ENCODE peak calls at places on chromosomes 11 and 22, in four cellular contexts. G, P, H and D are unnamed samples.

GRCh38 chr22:16922076-16922475 is 85.9 kb downstream of the GAB4 start:
- DNase-seq in G (no peak), P (no peak), H (no peak), D (no peak)

GRCh38 chr22:27726726-27727449 is 74.7 kb downstream of the MN1 start:
- DNase-seq in G (peak; percentile 68), P (peak; percentile 77), H (peak; percentile 68), D (peak; percentile 79)

GRCh38 chr11:132623496-132623895 is 908.8 kb downstream of the OPCML start:
- DNase-seq in G (no peak), P (no peak), H (no peak), D (no peak)

GRCh38 chr11:83161610-83162199 is 4.8 kb downstream of the PCF11 start:
- DNase-seq in G (no peak), P (no peak), H (no peak), D (peak; percentile 52)

GRCh38 chr22:46528121-46528610 is 9.3 kb downstream of the CELSR1 start:
- DNase-seq in G (no peak), P (peak; percentile 93), H (peak; percentile 68), D (peak; percentile 55)

GRCh38 chr11:30984442-30984816 is 385.1 kb downstream of the DCDC1 start:
- DNase-seq in G (peak; percentile 70), P (peak; percentile 79), H (peak; percentile 28), D (no peak)

GRCh38 chr11:126839496-126839895 is 161.1 kb downstream of the KIRREL3 start:
- DNase-seq in G (no peak), P (no peak), H (no peak), D (no peak)

GRCh38 chr11:927871-928270 is 2.2 kb downstream of the AP2A2 start:
- DNase-seq in G (no peak), P (no peak), H (no peak), D (no peak)

GRCh38 chr11:122202951-122203456 is 87.0 kb upstream of the BLID start:
- DNase-seq in G (peak; percentile 76), P (peak; percentile 64), H (peak; percentile 85), D (peak; percentile 78)

GRCh38 chr11:1520987-1521349 is 34.4 kb upstream of the MOB2 start:
- DNase-seq in G (no peak), P (no peak), H (no peak), D (no peak)

GRCh38 chr11:86523738-86524602 is 148.4 kb downstream of the ME3 start:
- DNase-seq in G (peak; percentile 90), P (peak; percentile 98), H (peak; percentile 96), D (peak; percentile 96)

GRCh38 chr11:86519064-86519911 is 144.6 kb downstream of the CCDC81 start:
- DNase-seq in G (peak; percentile 52), P (peak; percentile 23), H (peak; percentile 86), D (peak; percentile 74)

DNA sequence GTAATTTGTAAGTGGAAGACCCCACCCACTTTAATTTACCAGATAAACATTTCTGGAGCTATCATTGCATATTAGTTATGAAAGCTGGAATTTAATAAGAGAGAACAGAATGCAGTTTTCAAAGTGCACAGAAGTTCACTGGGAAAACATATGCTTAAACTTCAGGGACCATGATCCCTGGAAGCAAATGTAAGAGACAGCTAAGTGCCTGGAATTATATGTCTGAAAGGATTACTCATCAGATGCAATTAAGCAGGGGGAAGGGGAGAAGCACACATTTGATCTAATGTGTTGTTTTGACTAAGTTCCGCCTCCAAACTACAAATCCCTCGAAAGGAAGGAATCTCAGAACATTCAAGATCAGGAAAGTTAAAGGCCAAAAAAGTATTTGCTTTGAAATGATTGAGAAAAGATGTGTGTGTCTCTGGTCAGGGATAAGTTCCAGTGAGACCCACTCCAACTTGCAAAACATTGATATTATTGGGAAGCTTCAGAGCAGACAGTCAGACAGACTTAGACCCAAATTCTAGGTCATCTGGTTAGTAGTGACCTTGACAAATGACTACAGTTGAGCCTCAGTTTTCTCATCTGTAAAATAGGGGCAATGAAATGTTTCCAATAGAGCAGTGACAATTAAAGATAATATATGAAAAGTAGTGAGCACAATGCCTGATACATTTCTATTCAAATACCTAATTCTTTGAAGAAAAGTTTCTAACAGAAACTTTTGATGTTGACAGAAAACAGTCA is 147.6 kb downstream of the ME3 start:
- DNase-seq in G (peak; percentile 75), P (peak; percentile 79), H (peak; percentile 76), D (peak; percentile 78)
- H3K4me3 ChIP-seq in G (no peak overlapping the region), P (no peak overlapping the region), H (no peak overlapping the region), D (no peak overlapping the region)

DNA sequence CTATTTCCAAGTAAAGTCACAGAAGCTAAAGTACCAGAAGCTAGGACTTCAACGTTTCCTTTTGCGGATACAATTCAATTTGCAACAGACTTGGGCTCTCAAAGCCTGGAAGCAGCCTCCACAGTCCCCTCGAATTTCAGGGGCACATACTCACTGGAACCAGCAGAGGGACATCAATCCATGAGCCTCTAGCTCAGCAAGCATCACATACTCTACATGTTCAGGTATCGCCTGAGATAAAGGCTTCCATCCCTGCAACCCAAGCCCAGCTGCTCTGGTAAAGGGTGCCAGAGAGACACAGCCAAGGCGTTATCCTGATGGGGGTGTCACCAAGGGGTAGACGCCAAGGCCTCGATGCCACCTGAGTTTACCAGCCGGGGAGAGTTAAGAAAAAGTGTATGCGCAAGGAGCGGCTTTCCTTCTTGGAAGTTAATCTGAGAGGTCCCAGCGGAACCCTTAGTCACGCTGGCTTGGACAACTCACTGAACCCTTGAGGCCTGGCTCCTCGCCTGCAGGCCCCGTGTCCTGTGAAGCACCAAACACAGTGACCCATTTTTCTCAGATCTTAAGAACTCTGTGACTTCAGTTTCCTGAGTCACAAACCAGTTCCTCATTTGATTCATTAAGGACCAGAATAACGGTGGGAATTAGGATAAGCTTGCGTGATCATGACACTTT is 13.0 kb downstream of the LTO1 start:
- DNase-seq in G (peak; percentile 56), P (no peak), H (no peak), D (no peak)
- TF ChIP-seq CTCF in G (peak; percentile 28), P (no peak), H (peak; percentile 28), D (peak; percentile 15)

DNA sequence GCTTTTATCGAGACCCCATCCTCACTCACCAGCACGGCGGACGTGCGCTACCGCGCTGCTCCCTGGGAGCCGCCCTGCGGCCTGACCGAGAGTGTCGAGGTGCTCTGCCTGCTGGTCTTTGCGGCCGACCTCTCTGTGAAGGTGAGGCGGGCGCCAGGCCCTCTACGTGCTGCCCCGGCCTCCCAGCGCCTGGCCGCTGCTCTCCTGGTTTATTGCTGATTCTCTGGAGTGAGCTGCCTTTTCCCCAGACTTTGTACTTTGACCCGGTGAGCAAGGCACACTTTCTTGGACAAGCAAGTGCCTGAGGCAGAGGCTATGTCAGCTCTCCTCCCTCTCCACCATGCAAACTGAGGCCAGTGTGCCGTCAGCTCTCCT is 6.5 kb downstream of the TPCN2 start:
- DNase-seq in G (no peak), P (no peak), H (no peak), D (no peak)
- H3K4me3 ChIP-seq in G (no peak overlapping the region), P (no peak overlapping the region), H (no peak overlapping the region), D (no peak overlapping the region)

GRCh38 chr11:69212121-69213110 is 56.7 kb downstream of the SMIM38 start:
- DNase-seq in G (no peak), P (no peak), H (no peak), D (peak; percentile 7)
- TF ChIP-seq CTCF in G (peak; percentile 26), P (peak; percentile 28), H (peak; percentile 46), D (peak; percentile 41)

DNA sequence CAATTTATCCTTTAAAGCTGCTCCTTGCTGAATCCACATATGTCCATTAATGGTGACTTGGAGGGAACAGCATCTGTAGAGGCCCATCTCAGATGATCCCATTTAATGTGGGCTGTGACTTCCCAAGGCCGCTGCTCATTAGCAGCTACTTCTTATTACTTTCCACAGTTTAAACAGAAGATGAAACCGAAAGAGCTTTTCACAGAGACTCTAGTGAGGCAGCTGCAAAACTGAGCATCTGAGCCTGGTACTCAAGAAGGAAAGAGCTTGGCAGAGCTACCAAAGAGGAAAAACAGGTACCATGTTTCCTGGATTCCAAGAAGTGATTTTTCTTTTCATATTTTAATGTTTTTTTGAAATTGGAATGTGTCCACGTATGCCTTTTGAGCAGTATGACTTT is 110.5 kb upstream of the NARS2 start:
- DNase-seq in G (no peak), P (no peak), H (no peak), D (no peak)
- H3K4me3 ChIP-seq in G (no peak overlapping the region), P (no peak overlapping the region), H (no peak overlapping the region), D (no peak overlapping the region)

GRCh38 chr11:27018902-27019544 is 21.6 kb upstream of the BBOX1 start:
- DNase-seq in G (no peak), P (no peak), H (no peak), D (peak; percentile 70)
- TF ChIP-seq CTCF in G (no peak), P (no peak), H (no peak), D (no peak)

DNA sequence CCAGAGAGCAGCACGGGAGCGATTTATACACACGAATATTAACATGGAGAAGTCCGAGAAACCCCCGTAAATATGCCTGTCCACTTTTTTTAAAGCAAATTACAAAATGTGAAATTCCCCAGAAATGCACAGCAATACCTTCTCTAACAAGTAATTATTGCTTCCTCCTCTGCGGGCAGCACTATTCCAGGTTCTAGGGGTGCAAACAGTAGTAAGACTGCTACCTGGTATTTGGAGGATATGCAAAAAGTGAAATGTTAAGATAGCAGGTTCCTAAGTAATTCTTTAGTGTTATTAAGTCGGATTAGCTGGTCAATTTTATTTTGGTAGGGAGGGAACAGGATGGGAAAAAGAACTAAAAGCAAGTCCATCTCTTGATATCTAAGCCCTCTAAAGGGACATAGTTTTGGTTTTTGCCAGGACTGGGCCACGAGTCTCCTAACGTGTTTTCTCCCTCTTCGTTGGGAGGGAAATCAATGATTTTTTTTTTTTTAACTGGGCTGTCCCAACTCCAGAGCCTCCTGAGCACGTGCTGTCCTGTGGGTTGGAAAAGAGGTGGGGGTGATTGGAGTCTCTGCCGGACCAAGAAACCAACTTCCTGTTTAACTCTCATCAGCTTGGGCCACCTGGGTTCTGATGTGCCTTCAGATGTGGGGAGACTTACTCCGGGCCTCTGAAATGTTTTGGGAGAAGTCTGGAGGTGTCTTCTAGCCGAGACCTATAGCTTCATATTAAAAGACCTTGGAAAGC is 1.7 kb upstream of the XBP1 start:
- DNase-seq in G (peak; percentile 42), P (no peak), H (no peak), D (peak; percentile 51)
- H3K4me3 ChIP-seq in G (no peak overlapping the region), P (no peak overlapping the region), H (no peak overlapping the region), D (peak overlapping the region; percentile 97)

GRCh38 chr11:17721242-17721999 is 2.0 kb downstream of the MYOD1 start:
- DNase-seq in G (no peak), P (no peak), H (no peak), D (no peak)

GRCh38 chr11:17720796-17721171 is 1.4 kb downstream of the MYOD1 start:
- DNase-seq in G (no peak), P (no peak), H (no peak), D (no peak)

GRCh38 chr11:17724020-17724908 is 4.9 kb downstream of the MYOD1 start:
- DNase-seq in G (no peak), P (no peak), H (no peak), D (no peak)

GRCh38 chr11:17719940-17720795 is 797 bp downstream of the MYOD1 start:
- DNase-seq in G (peak; percentile 31), P (peak; percentile 34), H (no peak), D (peak; percentile 14)

GRCh38 chr11:17722000-17722643 is 2.8 kb downstream of the MYOD1 start:
- DNase-seq in G (peak; percentile 31), P (peak; percentile 56), H (peak; percentile 30), D (no peak)
- TF ChIP-seq CTCF in G (peak; percentile 57), P (peak; percentile 39), H (peak; percentile 74), D (peak; percentile 53)

DNA sequence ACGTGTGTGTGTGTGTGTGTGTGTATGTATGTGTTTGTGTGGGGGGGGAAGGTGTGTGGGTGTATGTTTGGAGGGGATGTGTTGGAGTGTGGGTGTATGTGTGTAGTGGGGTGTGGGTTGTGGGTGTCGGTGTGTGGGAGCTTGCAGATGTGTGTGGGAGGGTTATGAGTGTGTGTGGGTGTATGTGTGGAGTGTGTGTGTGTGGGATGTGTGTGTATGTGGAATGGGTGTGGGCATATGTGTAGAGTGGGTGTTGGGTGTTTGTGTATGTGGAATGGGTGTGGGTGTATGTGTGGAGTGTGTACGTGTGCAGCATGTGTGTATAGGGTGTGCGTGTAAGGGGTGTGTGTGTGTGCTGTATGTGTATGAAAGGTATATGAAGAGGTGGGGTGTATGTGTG is 14.7 kb downstream of the STX3 start:
- DNase-seq in G (no peak), P (no peak), H (no peak), D (no peak)
- H3K4me3 ChIP-seq in G (no peak overlapping the region), P (no peak overlapping the region), H (no peak overlapping the region), D (no peak overlapping the region)